ENCODE peak calls at places on chromosomes 5 and 9, in ten cellular contexts. U, W, R, L, B, F, I, M, X and Q are unnamed samples.

GRCh38 chr5:78765756-78766411 is 117.3 kb upstream of the LHFPL2 start:
- DNase-seq in U (no peak), W (no peak), R (no peak), L (no peak), B (no peak), F (no peak), I (no peak), M (no peak), X (no peak), Q (no peak)

GRCh38 chr5:151130922-151131891 is 26.4 kb downstream of the ANXA6 start:
- DNase-seq in U (no peak), W (no peak), R (no peak), L (no peak), B (no peak), F (no peak), I (no peak), M (no peak), X (no peak), Q (no peak)

GRCh38 chr5:148730955-148731898 is 76.9 kb upstream of the HTR4 start:
- DNase-seq in U (peak), W (peak), R (peak), L (peak), B (peak), F (peak), I (no peak), M (peak), X (peak), Q (peak)

GRCh38 chr9:135258461-135258860 is 171.0 kb downstream of the OLFM1 start:
- DNase-seq in U (no peak), W (no peak), R (no peak), L (no peak), B (no peak), F (no peak), I (no peak), M (no peak), X (no peak), Q (no peak)

GRCh38 chr5:126354857-126355731 is 68.1 kb upstream of the GRAMD2B start:
- DNase-seq in U (no peak), W (no peak), R (no peak), L (peak), B (no peak), F (no peak), I (no peak), M (no peak), X (no peak), Q (no peak)

GRCh38 chr5:32193591-32193990 is 19.5 kb upstream of the GOLPH3 start:
- DNase-seq in U (peak), W (peak), R (peak), L (peak), B (peak), F (no peak), I (peak), M (peak), X (peak), Q (no peak)

GRCh38 chr9:105647595-105648349 is 14.5 kb upstream of the TAL2 start:
- DNase-seq in U (peak), W (no peak), R (peak), L (no peak), B (no peak), F (no peak), I (no peak), M (no peak), X (no peak), Q (no peak)

GRCh38 chr9:127838375-127839078 is 15.9 kb downstream of the ENG start:
- DNase-seq in U (peak), W (peak), R (no peak), L (peak), B (peak), F (no peak), I (peak), M (peak), X (peak), Q (peak)

GRCh38 chr9:101453776-101454570 is 18.4 kb upstream of the ALDOB start:
- DNase-seq in U (no peak), W (no peak), R (no peak), L (peak), B (no peak), F (no peak), I (no peak), M (peak), X (no peak), Q (no peak)

GRCh38 chr5:122126711-122127385 is 2.5 kb upstream of the ZNF474 start:
- DNase-seq in U (peak), W (peak), R (no peak), L (peak), B (peak), F (no peak), I (no peak), M (peak), X (no peak), Q (peak)

GRCh38 chr9:90100014-90100413 is 495.2 kb downstream of the GADD45G start:
- DNase-seq in U (peak), W (no peak), R (no peak), L (peak), B (no peak), F (no peak), I (no peak), M (peak), X (no peak), Q (no peak)

GRCh38 chr5:64759960-64760695 is 8.4 kb downstream of the SREK1IP1 start:
- DNase-seq in U (peak), W (no peak), R (no peak), L (no peak), B (no peak), F (no peak), I (no peak), M (no peak), X (no peak), Q (no peak)

GRCh38 chr5:169814045-169814444 is 166.2 kb downstream of the INSYN2B start:
- DNase-seq in U (no peak), W (no peak), R (no peak), L (peak), B (no peak), F (no peak), I (no peak), M (no peak), X (no peak), Q (no peak)

GRCh38 chr5:82174128-82174918 is 103.8 kb downstream of the RPS23 start:
- DNase-seq in U (peak), W (peak), R (peak), L (peak), B (peak), F (peak), I (peak), M (peak), X (peak), Q (no peak)

GRCh38 chr5:16539169-16539666 is 73.6 kb upstream of the ZNF622 start:
- DNase-seq in U (peak), W (peak), R (peak), L (peak), B (peak), F (no peak), I (no peak), M (peak), X (peak), Q (no peak)

GRCh38 chr9:38734831-38735230 is 14.9 kb upstream of the FAM240B start:
- DNase-seq in U (no peak), W (no peak), R (no peak), L (no peak), B (no peak), F (no peak), I (no peak), M (no peak), X (no peak), Q (no peak)

GRCh38 chr5:60287174-60287771 is 393.7 kb upstream of the PDE4D start:
- DNase-seq in U (peak), W (peak), R (peak), L (peak), B (no peak), F (peak), I (no peak), M (peak), X (no peak), Q (no peak)

GRCh38 chr9:86705474-86705873 is 241.8 kb downstream of the GAS1 start:
- DNase-seq in U (no peak), W (no peak), R (peak), L (peak), B (no peak), F (no peak), I (no peak), M (peak), X (no peak), Q (peak)

GRCh38 chr5:116724971-116725370 is 150.3 kb upstream of the SEMA6A start:
- DNase-seq in U (no peak), W (no peak), R (no peak), L (no peak), B (no peak), F (no peak), I (no peak), M (no peak), X (no peak), Q (no peak)

GRCh38 chr9:15187589-15187988 is 119.4 kb downstream of the TTC39B start:
- DNase-seq in U (no peak), W (no peak), R (no peak), L (no peak), B (no peak), F (no peak), I (no peak), M (no peak), X (no peak), Q (no peak)

GRCh38 chr5:172347653-172348052 is 64.1 kb upstream of the UBTD2 start:
- DNase-seq in U (peak), W (no peak), R (no peak), L (peak), B (no peak), F (no peak), I (no peak), M (no peak), X (no peak), Q (peak)

GRCh38 chr9:82606761-82607382 is 456.1 kb downstream of the RASEF start:
- DNase-seq in U (peak), W (peak), R (peak), L (peak), B (no peak), F (peak), I (no peak), M (peak), X (peak), Q (no peak)

GRCh38 chr5:169112016-169112415 is 188.9 kb downstream of the SLIT3 start:
- DNase-seq in U (no peak), W (no peak), R (no peak), L (no peak), B (no peak), F (no peak), I (no peak), M (no peak), X (no peak), Q (no peak)

GRCh38 chr9:106953166-106953565 is 90.2 kb downstream of the ZNF462 start:
- DNase-seq in U (no peak), W (no peak), R (peak), L (peak), B (no peak), F (no peak), I (no peak), M (peak), X (no peak), Q (peak)

GRCh38 chr5:54415147-54415546 is 40.4 kb upstream of the HSPB3 start:
- DNase-seq in U (no peak), W (no peak), R (peak), L (no peak), B (no peak), F (no peak), I (no peak), M (no peak), X (no peak), Q (no peak)

DNA sequence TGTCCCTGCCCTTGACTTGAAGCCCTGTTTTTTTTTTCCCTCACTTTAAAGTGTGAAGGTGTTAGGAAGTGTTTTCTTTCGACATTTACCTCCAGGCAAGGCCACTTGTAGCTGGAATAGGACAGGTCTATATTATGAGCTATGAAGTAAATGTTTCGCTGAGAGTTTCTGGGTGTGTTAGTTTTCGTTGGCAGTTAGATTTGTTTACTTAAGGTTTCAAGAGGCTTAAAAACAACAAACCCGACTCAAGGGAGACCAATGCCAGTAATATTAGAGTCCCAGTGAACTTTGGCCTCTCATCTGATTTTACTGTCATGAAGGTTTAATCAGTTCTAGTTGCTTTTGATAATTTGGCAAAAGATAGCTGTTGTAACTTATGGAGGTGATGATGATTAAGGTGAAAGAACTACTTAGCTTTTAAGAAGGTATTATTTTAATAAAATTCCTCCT is 25.2 kb downstream of the OCLN start:
- DNase-seq in U (peak), W (peak), R (peak), L (peak), B (no peak), F (no peak), I (no peak), M (peak), X (no peak), Q (no peak)
- H3K4me3 ChIP-seq in U (no peak), W (no peak), R (no peak), L (no peak), B (no peak), F (no peak), I (no peak), M (no peak), X (no peak), Q (no peak)

GRCh38 chr9:88494983-88495721 is 39.8 kb upstream of the NXNL2 start:
- DNase-seq in U (no peak), W (no peak), R (no peak), L (no peak), B (no peak), F (no peak), I (peak), M (no peak), X (no peak), Q (no peak)
- H3K4me3 ChIP-seq in U (no peak), W (no peak), R (no peak), L (no peak), B (no peak), F (no peak), I (no peak), M (no peak), X (no peak), Q (no peak)

DNA sequence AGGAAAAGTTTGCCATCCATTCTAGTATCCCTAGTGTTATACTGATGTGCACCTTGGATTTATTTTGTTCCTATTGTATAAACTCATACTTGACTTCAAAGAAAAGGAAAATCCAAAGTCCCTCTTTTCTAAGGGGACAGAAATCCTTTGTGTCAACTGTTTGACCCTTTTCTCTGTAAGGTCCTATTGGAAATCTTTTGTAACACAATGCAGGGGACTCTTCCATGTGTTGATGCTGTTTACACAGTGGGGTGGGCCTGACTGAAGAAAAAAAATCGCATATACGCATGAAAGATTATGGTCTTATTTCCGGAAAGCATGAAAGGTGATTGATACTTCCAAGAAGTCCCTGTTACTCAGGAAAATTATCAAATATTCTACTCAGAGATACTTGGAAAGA is 1.0 kb upstream of the VCAN start:
- DNase-seq in U (no peak), W (no peak), R (no peak), L (no peak), B (no peak), F (no peak), I (no peak), M (no peak), X (no peak), Q (no peak)
- H3K4me3 ChIP-seq in U (peak), W (no peak), R (no peak), L (no peak), B (no peak), F (no peak), I (no peak), M (no peak), X (no peak), Q (no peak)

GRCh38 chr9:132857031-132857430 is 21.1 kb downstream of the AK8 start:
- DNase-seq in U (peak), W (no peak), R (no peak), L (peak), B (peak), F (no peak), I (no peak), M (peak), X (peak), Q (peak)

GRCh38 chr9:132855904-132856303 is 22.2 kb downstream of the AK8 start:
- DNase-seq in U (no peak), W (no peak), R (no peak), L (no peak), B (no peak), F (no peak), I (no peak), M (no peak), X (no peak), Q (no peak)

GRCh38 chr9:132854832-132855231 is 23.3 kb downstream of the AK8 start:
- DNase-seq in U (no peak), W (no peak), R (peak), L (no peak), B (no peak), F (no peak), I (no peak), M (no peak), X (no peak), Q (no peak)

GRCh38 chr9:132857601-132858342 is 20.3 kb downstream of the AK8 start:
- DNase-seq in U (peak), W (no peak), R (no peak), L (peak), B (peak), F (no peak), I (no peak), M (peak), X (no peak), Q (no peak)

DNA sequence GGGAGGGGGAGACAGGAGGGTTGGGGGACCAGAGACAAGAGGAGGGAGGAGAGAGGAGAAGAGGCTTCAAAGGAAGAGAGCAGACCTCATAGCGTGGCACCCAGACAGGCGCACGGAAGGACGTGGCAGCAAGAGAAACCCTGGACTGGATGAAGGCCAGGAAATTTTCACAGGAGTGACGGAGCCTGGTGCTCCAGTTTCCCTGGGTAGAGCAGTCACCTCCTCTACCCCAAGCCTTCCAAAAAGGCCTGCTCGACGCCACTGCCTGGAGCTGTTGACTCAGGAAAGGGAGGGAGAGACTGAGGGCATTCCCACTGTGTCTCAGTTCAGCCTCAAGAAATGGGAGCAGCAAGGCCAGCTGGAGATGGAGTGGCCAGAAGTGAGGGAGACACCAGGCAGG is 19.3 kb downstream of the AK8 start:
- DNase-seq in U (no peak), W (no peak), R (no peak), L (no peak), B (no peak), F (no peak), I (no peak), M (no peak), X (no peak), Q (no peak)
- H3K4me3 ChIP-seq in U (no peak), W (no peak), R (no peak), L (no peak), B (no peak), F (no peak), I (no peak), M (no peak), X (no peak), Q (no peak)

GRCh38 chr9:96061293-96061987 is 185.9 kb downstream of the ERCC6L2 start:
- DNase-seq in U (peak), W (peak), R (peak), L (peak), B (peak), F (peak), I (no peak), M (peak), X (no peak), Q (no peak)
- H3K4me3 ChIP-seq in U (no peak), W (no peak), R (no peak), L (no peak), B (no peak), F (no peak), I (no peak), M (no peak), X (no peak), Q (no peak)

GRCh38 chr9:95044731-95045508 is 272.6 kb downstream of the FANCC start:
- DNase-seq in U (no peak), W (no peak), R (peak), L (no peak), B (peak), F (no peak), I (no peak), M (no peak), X (no peak), Q (no peak)

GRCh38 chr9:95047452-95048224 is 269.9 kb downstream of the FANCC start:
- DNase-seq in U (no peak), W (peak), R (no peak), L (no peak), B (no peak), F (no peak), I (no peak), M (no peak), X (no peak), Q (no peak)

GRCh38 chr9:95043826-95044225 is 273.7 kb downstream of the FANCC start:
- DNase-seq in U (no peak), W (no peak), R (no peak), L (peak), B (no peak), F (no peak), I (no peak), M (no peak), X (no peak), Q (no peak)

GRCh38 chr9:95048225-95049087 is 269.1 kb downstream of the FANCC start:
- DNase-seq in U (peak), W (peak), R (peak), L (peak), B (peak), F (peak), I (peak), M (peak), X (no peak), Q (no peak)

GRCh38 chr9:95045751-95046150 is 271.8 kb downstream of the FANCC start:
- DNase-seq in U (no peak), W (no peak), R (no peak), L (no peak), B (no peak), F (no peak), I (no peak), M (no peak), X (no peak), Q (no peak)
- H3K4me3 ChIP-seq in U (no peak), W (no peak), R (peak), L (no peak), B (no peak), F (no peak), I (no peak), M (no peak), X (no peak), Q (no peak)

GRCh38 chr5:51388488-51389325 is 5.5 kb downstream of the ISL1 start:
- DNase-seq in U (no peak), W (no peak), R (no peak), L (no peak), B (no peak), F (no peak), I (no peak), M (no peak), X (no peak), Q (no peak)

GRCh38 chr5:51387854-51388320 is 4.6 kb downstream of the ISL1 start:
- DNase-seq in U (no peak), W (no peak), R (no peak), L (no peak), B (no peak), F (no peak), I (no peak), M (no peak), X (no peak), Q (no peak)

GRCh38 chr5:51391175-51391574 is 7.9 kb downstream of the ISL1 start:
- DNase-seq in U (no peak), W (no peak), R (no peak), L (no peak), B (no peak), F (no peak), I (no peak), M (no peak), X (no peak), Q (no peak)

GRCh38 chr5:51389582-51390463 is 6.6 kb downstream of the ISL1 start:
- DNase-seq in U (no peak), W (no peak), R (no peak), L (no peak), B (no peak), F (no peak), I (no peak), M (no peak), X (no peak), Q (no peak)

DNA sequence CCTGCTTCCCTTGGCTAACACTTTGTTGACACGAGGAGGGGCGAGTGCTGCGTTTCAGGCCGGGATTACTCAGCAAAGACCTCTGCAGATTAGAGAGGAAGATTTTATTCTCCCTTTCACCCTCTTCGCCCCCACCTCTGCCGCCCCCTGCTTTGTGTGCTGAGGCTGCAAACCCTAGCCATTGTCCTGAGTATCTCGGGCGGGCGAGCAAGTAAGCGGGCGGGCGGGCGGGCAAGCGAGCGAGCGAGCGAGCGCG is 6.0 kb downstream of the ISL1 start:
- DNase-seq in U (no peak), W (no peak), R (no peak), L (no peak), B (no peak), F (no peak), I (no peak), M (no peak), X (no peak), Q (no peak)
- H3K4me3 ChIP-seq in U (peak), W (no peak), R (no peak), L (no peak), B (no peak), F (no peak), I (no peak), M (no peak), X (no peak), Q (no peak)

DNA sequence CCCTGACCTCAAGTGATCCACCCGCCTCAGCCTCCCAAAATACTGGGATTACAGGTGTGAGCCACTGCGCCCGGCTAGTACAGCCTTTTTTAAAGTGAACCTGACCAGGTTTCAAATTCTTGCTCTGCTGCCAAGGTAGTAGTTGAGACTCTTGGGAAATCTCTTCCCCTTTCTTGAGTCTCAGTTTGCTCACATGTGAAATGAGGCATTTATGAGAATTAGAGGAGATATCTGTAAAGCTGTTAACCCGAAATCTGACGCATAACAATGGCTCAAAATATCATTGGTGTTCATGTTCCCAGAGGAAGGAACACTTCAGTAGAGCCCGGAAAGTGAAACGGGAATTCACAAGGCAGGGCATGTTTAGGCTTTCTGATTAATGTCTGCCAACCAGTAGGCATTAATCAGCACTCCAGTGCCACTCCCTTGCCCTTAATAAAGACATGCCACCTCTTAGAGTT is 1.5 kb downstream of the ARPC5L start:
- DNase-seq in U (no peak), W (no peak), R (peak), L (no peak), B (no peak), F (no peak), I (no peak), M (no peak), X (no peak), Q (no peak)
- H3K4me3 ChIP-seq in U (no peak), W (no peak), R (no peak), L (no peak), B (no peak), F (no peak), I (no peak), M (no peak), X (no peak), Q (no peak)